ENCODE peak calls at places on chromosomes 5 and 9, in four cellular contexts. C, J, R and N are unnamed samples.

GRCh38 chr5:10584714-10585113 is 20.8 kb downstream of the ANKRD33B start:
- DNase-seq in C (no peak), J (no peak), R (no peak), N (no peak)

GRCh38 chr5:149489605-149490037 is 61.6 kb downstream of the CSNK1A1 start:
- DNase-seq in C (no peak), J (no peak), R (no peak), N (no peak)

GRCh38 chr9:14315754-14316573 is 2.0 kb upstream of the NFIB start:
- DNase-seq in C (peak), J (peak), R (no peak), N (no peak)

GRCh38 chr5:169970911-169971436 is 9.3 kb downstream of the INSYN2B start:
- DNase-seq in C (no peak), J (no peak), R (no peak), N (peak)

GRCh38 chr5:56581426-56581825 is 233.9 kb upstream of the MAP3K1 start:
- DNase-seq in C (no peak), J (no peak), R (no peak), N (no peak)

GRCh38 chr5:38265546-38266179 is 7.3 kb downstream of the EGFLAM start:
- DNase-seq in C (no peak), J (peak), R (no peak), N (peak)

GRCh38 chr9:133371261-133371711 is 4.6 kb downstream of the SURF4 start:
- DNase-seq in C (no peak), J (no peak), R (no peak), N (no peak)

GRCh38 chr9:121453232-121453892 is 46.3 kb downstream of the GGTA1 start:
- DNase-seq in C (no peak), J (peak), R (no peak), N (no peak)

GRCh38 chr9:98101868-98102273 is 17.2 kb downstream of the TRIM14 start:
- DNase-seq in C (no peak), J (peak), R (peak), N (no peak)

GRCh38 chr9:18555105-18555883 is 81.3 kb downstream of the ADAMTSL1 start:
- DNase-seq in C (no peak), J (no peak), R (no peak), N (no peak)

GRCh38 chr5:13739462-13739861 is 205.0 kb downstream of the DNAH5 start:
- DNase-seq in C (no peak), J (no peak), R (no peak), N (peak)

GRCh38 chr9:105413486-105414068 is 34.3 kb upstream of the FSD1L start:
- DNase-seq in C (no peak), J (peak), R (no peak), N (peak)

GRCh38 chr9:74245871-74246552 is 251.1 kb upstream of the RORB start:
- DNase-seq in C (no peak), J (no peak), R (no peak), N (no peak)

GRCh38 chr5:171639966-171640365 is 145.7 kb upstream of the SMIM23 start:
- DNase-seq in C (no peak), J (no peak), R (no peak), N (no peak)

GRCh38 chr9:69115621-69116020 is 58.5 kb upstream of the TJP2 start:
- DNase-seq in C (no peak), J (no peak), R (no peak), N (no peak)

GRCh38 chr9:692636-693459 is 148.6 kb upstream of the DMRT1 start:
- DNase-seq in C (no peak), J (peak), R (no peak), N (no peak)

GRCh38 chr5:107478068-107478641 is 192.6 kb downstream of the EFNA5 start:
- DNase-seq in C (no peak), J (no peak), R (no peak), N (no peak)

GRCh38 chr5:156414381-156414780 is 87.4 kb downstream of the SGCD start:
- DNase-seq in C (no peak), J (no peak), R (no peak), N (no peak)

GRCh38 chr5:65482727-65483473 is 1.2 kb upstream of the ADAMTS6 start:
- DNase-seq in C (no peak), J (peak), R (no peak), N (peak)

GRCh38 chr9:129287595-129288305 is 109.7 kb upstream of the IER5L start:
- DNase-seq in C (peak), J (peak), R (no peak), N (no peak)

GRCh38 chr5:11234501-11234911 is 473.5 kb upstream of the DAP start:
- DNase-seq in C (no peak), J (peak), R (no peak), N (no peak)

GRCh38 chr9:114446036-114446435 is 58.3 kb upstream of the AKNA start:
- DNase-seq in C (no peak), J (no peak), R (no peak), N (peak)

GRCh38 chr9:120918931-120919638 is 7.5 kb downstream of the TRAF1 start:
- DNase-seq in C (no peak), J (no peak), R (no peak), N (no peak)

GRCh38 chr9:113577525-113578261 is 114.2 kb downstream of the RGS3 start:
- DNase-seq in C (no peak), J (no peak), R (no peak), N (no peak)

GRCh38 chr5:87770601-87771121 is 357.9 kb upstream of the CCNH start:
- DNase-seq in C (no peak), J (peak), R (no peak), N (no peak)

GRCh38 chr9:437066-438015 is 222.7 kb downstream of the DOCK8 start:
- DNase-seq in C (no peak), J (no peak), R (no peak), N (no peak)

GRCh38 chr9:133126697-133127339 is 5.8 kb upstream of the RALGDS start:
- DNase-seq in C (no peak), J (no peak), R (no peak), N (no peak)

GRCh38 chr9:70261131-70261870 is 2.5 kb downstream of the SMC5 start:
- DNase-seq in C (no peak), J (no peak), R (no peak), N (peak)

GRCh38 chr5:33195431-33196128 is 245.2 kb upstream of the TARS1 start:
- DNase-seq in C (no peak), J (no peak), R (no peak), N (no peak)

GRCh38 chr5:135950611-135951010 is 4.2 kb downstream of the LECT2 start:
- DNase-seq in C (no peak), J (no peak), R (no peak), N (no peak)

GRCh38 chr5:149672701-149673455 is 57.2 kb upstream of the PPARGC1B start:
- DNase-seq in C (no peak), J (no peak), R (no peak), N (no peak)

GRCh38 chr9:137604345-137605145 is 941 bp upstream of the ARRDC1 start:
- DNase-seq in C (no peak), J (no peak), R (no peak), N (no peak)

GRCh38 chr9:36276840-36277239 is 18.6 kb upstream of the GNE start:
- DNase-seq in C (no peak), J (no peak), R (no peak), N (no peak)

GRCh38 chr5:109844148-109844547 is 154.4 kb downstream of the MAN2A1 start:
- DNase-seq in C (no peak), J (no peak), R (no peak), N (peak)

GRCh38 chr9:76987594-76988200 is 31.8 kb upstream of the FOXB2 start:
- DNase-seq in C (no peak), J (peak), R (no peak), N (peak)

GRCh38 chr5:114360816-114361723 is 800 bp upstream of the KCNN2 start:
- DNase-seq in C (no peak), J (peak), R (no peak), N (peak)
- TF ChIP-seq CTCF in C (no peak), J (peak), R (no peak), N (no peak)

GRCh38 chr9:89885156-89885555 is 280.3 kb downstream of the GADD45G start:
- DNase-seq in C (peak), J (no peak), R (no peak), N (no peak)

GRCh38 chr9:89881431-89881830 is 276.6 kb downstream of the GADD45G start:
- DNase-seq in C (no peak), J (no peak), R (no peak), N (no peak)

GRCh38 chr9:89882876-89883275 is 278.1 kb downstream of the GADD45G start:
- DNase-seq in C (no peak), J (no peak), R (no peak), N (no peak)

GRCh38 chr9:89884356-89885083 is 279.7 kb downstream of the GADD45G start:
- DNase-seq in C (peak), J (peak), R (no peak), N (no peak)

GRCh38 chr9:89883401-89884341 is 278.9 kb downstream of the GADD45G start:
- DNase-seq in C (no peak), J (peak), R (no peak), N (no peak)
- H3K27ac ChIP-seq in C (peak), J (no peak), R (no peak), N (no peak)

DNA sequence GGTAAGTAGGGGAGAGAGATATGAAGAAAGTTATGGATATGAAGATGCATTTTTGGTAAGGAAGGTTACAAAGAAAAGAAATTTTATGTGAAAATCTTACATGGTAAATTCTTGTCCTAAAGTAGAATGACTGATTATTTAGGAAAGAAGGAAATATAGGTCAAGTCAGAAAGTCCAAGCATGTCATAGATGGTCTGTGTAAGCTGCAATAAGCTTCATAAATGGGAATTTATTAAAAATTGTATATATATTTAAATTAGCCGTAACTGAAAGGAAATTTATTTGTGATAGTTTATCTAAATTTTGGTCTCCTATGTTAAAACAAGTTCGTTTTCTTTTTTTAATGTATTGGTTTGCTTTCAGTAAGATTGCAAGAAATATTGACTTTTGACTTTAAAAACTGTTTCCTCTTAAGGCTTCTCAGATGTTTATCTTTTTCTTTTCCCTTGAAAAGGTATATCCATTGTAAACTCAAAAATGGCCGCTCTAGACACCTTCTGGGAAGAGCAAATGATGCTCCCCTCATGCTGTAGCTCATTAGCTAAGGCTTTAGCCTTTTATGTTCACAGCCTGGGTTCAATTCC is 46.8 kb upstream of the HAPLN1 start:
- DNase-seq in C (no peak), J (no peak), R (no peak), N (no peak)
- TF ChIP-seq CTCF in C (no peak), J (no peak), R (no peak), N (no peak)

GRCh38 chr9:27518809-27519208 is 5.3 kb upstream of the IFNK start:
- DNase-seq in C (no peak), J (no peak), R (no peak), N (no peak)
- H3K27ac ChIP-seq in C (no peak), J (no peak), R (no peak), N (no peak)